ENCODE peak calls at places on chromosomes 6 and 20, in nine cellular contexts. X is colonic mucosa, Q is mesothelial cell of epicardium, U is psoas muscle, N is H9, D is T-helper 17 cell, G is foreskin fibroblast, C is HTR-8/SVneo, H is brain microvascular endothelial cell. P is an unnamed sample.

GRCh38 chr6:137818440-137818839 is 48.6 kb upstream of the TNFAIP3 start:
- DNase-seq in X (no peak), Q (no peak), U (no peak), N (no peak), D (no peak), G (no peak), C (no peak), H (no peak), P (no peak)

GRCh38 chr6:85868685-85869084 is 226.0 kb upstream of the SYNCRIP start:
- DNase-seq in X (no peak), Q (no peak), U (no peak), N (no peak), D (no peak), G (no peak), C (no peak), H (no peak), P (no peak)

GRCh38 chr20:21303872-21304586 is 898 bp downstream of the XRN2 start:
- DNase-seq in X (no peak), Q (no peak), U (no peak), N (no peak), D (no peak), G (peak; percentile 16), C (no peak), H (no peak), P (no peak)

GRCh38 chr6:73521351-73522254 is 771 bp upstream of the EEF1A1 start:
- DNase-seq in X (no peak), Q (peak; percentile 81), U (no peak), N (no peak), D (no peak), G (peak; percentile 90), C (peak; percentile 64), H (peak; percentile 78), P (peak; percentile 83)

GRCh38 chr6:136103763-136104311 is 146.3 kb downstream of the MTFR2 start:
- DNase-seq in X (peak; percentile 27), Q (no peak), U (peak; percentile 23), N (peak; percentile 54), D (no peak), G (peak; percentile 30), C (no peak), H (no peak), P (no peak)

GRCh38 chr20:24423291-24423690 is 46.1 kb upstream of the SYNDIG1 start:
- DNase-seq in X (no peak), Q (no peak), U (no peak), N (no peak), D (no peak), G (no peak), C (no peak), H (no peak), P (no peak)

GRCh38 chr6:37648465-37649330 is 49.0 kb downstream of the MDGA1 start:
- DNase-seq in X (peak; percentile 77), Q (no peak), U (no peak), N (peak; percentile 99), D (no peak), G (peak; percentile 27), C (no peak), H (no peak), P (no peak)

GRCh38 chr6:142870787-142871371 is 74.1 kb downstream of the HIVEP2 start:
- DNase-seq in X (no peak), Q (no peak), U (no peak), N (no peak), D (no peak), G (no peak), C (no peak), H (no peak), P (no peak)

GRCh38 chr6:132490024-132490423 is 22.9 kb downstream of the STX7 start:
- DNase-seq in X (no peak), Q (no peak), U (peak; percentile 19), N (no peak), D (no peak), G (peak; percentile 67), C (no peak), H (no peak), P (no peak)

GRCh38 chr6:105428342-105428957 is 25.6 kb upstream of the PREP start:
- DNase-seq in X (no peak), Q (no peak), U (no peak), N (no peak), D (no peak), G (peak; percentile 87), C (no peak), H (peak; percentile 79), P (peak; percentile 16)

GRCh38 chr20:11001767-11002540 is 328.2 kb upstream of the JAG1 start:
- DNase-seq in X (no peak), Q (no peak), U (peak; percentile 21), N (no peak), D (no peak), G (peak; percentile 66), C (peak; percentile 72), H (peak; percentile 80), P (peak; percentile 27)

GRCh38 chr20:40563296-40563950 is 125.6 kb downstream of the MAFB start:
- DNase-seq in X (peak; percentile 95), Q (peak; percentile 83), U (peak; percentile 21), N (no peak), D (no peak), G (peak; percentile 4), C (no peak), H (peak; percentile 22), P (peak; percentile 38)

GRCh38 chr6:71248866-71249265 is 39.7 kb upstream of the OGFRL1 start:
- DNase-seq in X (no peak), Q (no peak), U (no peak), N (no peak), D (no peak), G (peak; percentile 6), C (no peak), H (no peak), P (no peak)

GRCh38 chr20:53900380-53900999 is 169.9 kb downstream of the BCAS1 start:
- DNase-seq in X (no peak), Q (no peak), U (no peak), N (no peak), D (no peak), G (peak; percentile 83), C (no peak), H (peak; percentile 66), P (no peak)

GRCh38 chr6:36120979-36121706 is 9.2 kb upstream of the MAPK13 start:
- DNase-seq in X (peak; percentile 88), Q (no peak), U (peak; percentile 60), N (no peak), D (peak; percentile 35), G (peak; percentile 89), C (no peak), H (no peak), P (no peak)

GRCh38 chr20:59646487-59646886 is 42.1 kb downstream of the PHACTR3 start:
- DNase-seq in X (peak; percentile 3), Q (no peak), U (no peak), N (no peak), D (no peak), G (no peak), C (no peak), H (no peak), P (no peak)

GRCh38 chr6:121480099-121480713 is 44.8 kb downstream of the GJA1 start:
- DNase-seq in X (no peak), Q (no peak), U (no peak), N (no peak), D (no peak), G (no peak), C (no peak), H (no peak), P (no peak)

GRCh38 chr6:55853008-55854001 is 22.1 kb downstream of the BMP5 start:
- DNase-seq in X (no peak), Q (no peak), U (no peak), N (no peak), D (no peak), G (peak; percentile 17), C (no peak), H (no peak), P (no peak)

GRCh38 chr20:58467572-58468330 is 47.4 kb downstream of the APCDD1L start:
- DNase-seq in X (no peak), Q (no peak), U (no peak), N (no peak), D (no peak), G (no peak), C (no peak), H (no peak), P (no peak)

GRCh38 chr6:88823998-88824397 is 139.4 kb downstream of the RNGTT start:
- DNase-seq in X (no peak), Q (no peak), U (no peak), N (no peak), D (no peak), G (peak; percentile 58), C (peak; percentile 3), H (peak; percentile 51), P (peak; percentile 7)

GRCh38 chr6:169224185-169224695 is 29.4 kb downstream of the THBS2 start:
- DNase-seq in X (peak; percentile 10), Q (no peak), U (no peak), N (no peak), D (no peak), G (peak; percentile 60), C (peak; percentile 50), H (peak; percentile 73), P (peak; percentile 72)

GRCh38 chr6:24766685-24767462 is 7.9 kb upstream of the GMNN start:
- DNase-seq in X (no peak), Q (no peak), U (no peak), N (no peak), D (no peak), G (peak; percentile 52), C (peak; percentile 45), H (no peak), P (peak; percentile 38)

GRCh38 chr6:109183109-109183508 is 87.8 kb downstream of the CEP57L1 start:
- DNase-seq in X (no peak), Q (no peak), U (no peak), N (no peak), D (no peak), G (no peak), C (no peak), H (no peak), P (no peak)

GRCh38 chr20:64212750-64213149 is 42.8 kb upstream of the PCMTD2 start:
- DNase-seq in X (no peak), Q (no peak), U (peak; percentile 37), N (no peak), D (no peak), G (peak; percentile 80), C (no peak), H (no peak), P (peak; percentile 67)

GRCh38 chr6:13513606-13514502 is 26.5 kb upstream of the GFOD1 start:
- DNase-seq in X (peak; percentile 12), Q (no peak), U (no peak), N (no peak), D (no peak), G (no peak), C (no peak), H (no peak), P (no peak)

GRCh38 chr6:75896526-75896925 is 147.5 kb downstream of the MYO6 start:
- DNase-seq in X (no peak), Q (no peak), U (no peak), N (no peak), D (no peak), G (no peak), C (no peak), H (no peak), P (no peak)

GRCh38 chr6:169977434-169978265 is 226.2 kb downstream of the ERMARD start:
- DNase-seq in X (no peak), Q (no peak), U (no peak), N (no peak), D (no peak), G (no peak), C (no peak), H (no peak), P (no peak)

GRCh38 chr6:1635305-1636010 is 25.7 kb downstream of the FOXC1 start:
- DNase-seq in X (no peak), Q (no peak), U (no peak), N (no peak), D (no peak), G (no peak), C (no peak), H (no peak), P (no peak)

GRCh38 chr6:154901856-154902552 is 93.1 kb upstream of the TIAM2 start:
- DNase-seq in X (no peak), Q (no peak), U (no peak), N (no peak), D (no peak), G (no peak), C (no peak), H (no peak), P (no peak)

GRCh38 chr6:85111481-85112001 is 338.3 kb upstream of the NT5E start:
- DNase-seq in X (no peak), Q (no peak), U (no peak), N (no peak), D (no peak), G (no peak), C (no peak), H (peak; percentile 87), P (no peak)

GRCh38 chr6:106525111-106525884 is 104.0 kb downstream of the RTN4IP1 start:
- DNase-seq in X (no peak), Q (no peak), U (no peak), N (no peak), D (no peak), G (no peak), C (no peak), H (no peak), P (no peak)

P was measured in hepatic stellate cell.